ENCODE peak calls at places on chromosome 13, in five cellular contexts. One of them, this sample, is unnamed. For H3K4me1, the result is how much of the 10 kb centered on the place peaks cover.

GRCh38 chr13:35479691-35480090 is 3.2 kb upstream of the MAB21L1 start:
- DNase-seq in CD8-positive, alpha-beta memory T cell: no peak
- DNase-seq in tibial nerve: no peak
- DNase-seq in CD8-positive, alpha-beta T cell: no peak
- DNase-seq in neural progenitor cell: no peak
- DNase-seq in this sample: no peak

GRCh38 chr13:49877629-49878218 is 58.4 kb downstream of the SPRYD7 start:
- DNase-seq in CD8-positive, alpha-beta memory T cell: no peak
- DNase-seq in tibial nerve: no peak
- DNase-seq in CD8-positive, alpha-beta T cell: no peak
- DNase-seq in neural progenitor cell: peak
- DNase-seq in this sample: no peak

GRCh38 chr13:76764429-76764828 is 121.8 kb downstream of the KCTD12 start:
- DNase-seq in CD8-positive, alpha-beta memory T cell: no peak
- DNase-seq in tibial nerve: peak
- DNase-seq in CD8-positive, alpha-beta T cell: no peak
- DNase-seq in neural progenitor cell: no peak
- DNase-seq in this sample: no peak

GRCh38 chr13:107867701-107868661 is 347.4 kb downstream of the LIG4 start:
- DNase-seq in CD8-positive, alpha-beta memory T cell: no peak
- DNase-seq in tibial nerve: no peak
- DNase-seq in CD8-positive, alpha-beta T cell: no peak
- DNase-seq in neural progenitor cell: peak
- DNase-seq in this sample: no peak

GRCh38 chr13:40394304-40394983 is 272.0 kb downstream of the FOXO1 start:
- DNase-seq in CD8-positive, alpha-beta memory T cell: no peak
- DNase-seq in tibial nerve: no peak
- DNase-seq in CD8-positive, alpha-beta T cell: no peak
- DNase-seq in neural progenitor cell: no peak
- DNase-seq in this sample: no peak

GRCh38 chr13:39531646-39532045 is 71.3 kb downstream of the LHFPL6 start:
- DNase-seq in CD8-positive, alpha-beta memory T cell: no peak
- DNase-seq in tibial nerve: no peak
- DNase-seq in CD8-positive, alpha-beta T cell: no peak
- DNase-seq in neural progenitor cell: no peak
- DNase-seq in this sample: no peak

GRCh38 chr13:44313674-44314073 is 60.0 kb upstream of the SERP2 start:
- DNase-seq in CD8-positive, alpha-beta memory T cell: no peak
- DNase-seq in tibial nerve: no peak
- DNase-seq in CD8-positive, alpha-beta T cell: no peak
- DNase-seq in neural progenitor cell: no peak
- DNase-seq in this sample: no peak

GRCh38 chr13:106649495-106649894 is 81.6 kb upstream of the ARGLU1 start:
- DNase-seq in CD8-positive, alpha-beta memory T cell: no peak
- DNase-seq in tibial nerve: no peak
- DNase-seq in CD8-positive, alpha-beta T cell: no peak
- DNase-seq in neural progenitor cell: no peak
- DNase-seq in this sample: no peak

GRCh38 chr13:40269086-40269485 is 397.4 kb downstream of the FOXO1 start:
- DNase-seq in CD8-positive, alpha-beta memory T cell: no peak
- DNase-seq in tibial nerve: no peak
- DNase-seq in CD8-positive, alpha-beta T cell: no peak
- DNase-seq in neural progenitor cell: no peak
- DNase-seq in this sample: no peak

DNA sequence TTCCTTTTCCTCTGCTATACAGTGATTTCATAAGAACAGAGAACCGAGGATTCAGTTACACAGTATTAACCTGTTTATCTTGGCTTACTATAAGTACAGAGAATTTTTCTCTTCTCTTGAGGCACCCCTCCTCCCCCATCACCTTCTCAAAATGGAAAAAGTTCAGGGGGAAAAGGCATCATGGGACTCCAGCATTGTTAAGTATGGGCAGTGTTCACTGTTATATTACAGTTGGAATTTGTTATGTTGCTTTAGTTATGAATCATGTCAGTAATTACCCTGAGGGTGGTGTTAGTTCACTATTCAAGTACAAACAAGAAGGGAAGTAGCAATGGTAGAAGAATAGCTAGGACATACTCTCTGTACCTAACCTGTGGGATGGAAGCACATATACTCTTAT is 12.1 kb downstream of the LPAR6 start:
- DNase-seq in CD8-positive, alpha-beta memory T cell: no peak
- DNase-seq in tibial nerve: no peak
- DNase-seq in CD8-positive, alpha-beta T cell: no peak
- DNase-seq in neural progenitor cell: no peak
- DNase-seq in this sample: no peak
- H3K4me1 ChIP-seq in CD8-positive, alpha-beta memory T cell: under half
- H3K4me1 ChIP-seq in tibial nerve: under half
- H3K4me1 ChIP-seq in CD8-positive, alpha-beta T cell: under half
- H3K4me1 ChIP-seq in neural progenitor cell: under half
- H3K4me1 ChIP-seq in this sample: under half

GRCh38 chr13:110911880-110912279 is 3.0 kb downstream of the ANKRD10 start:
- DNase-seq in CD8-positive, alpha-beta memory T cell: no peak
- DNase-seq in tibial nerve: no peak
- DNase-seq in CD8-positive, alpha-beta T cell: no peak
- DNase-seq in neural progenitor cell: no peak
- DNase-seq in this sample: no peak

GRCh38 chr13:110913911-110914292 is 967 bp downstream of the ANKRD10 start:
- DNase-seq in CD8-positive, alpha-beta memory T cell: no peak
- DNase-seq in tibial nerve: no peak
- DNase-seq in CD8-positive, alpha-beta T cell: no peak
- DNase-seq in neural progenitor cell: no peak
- DNase-seq in this sample: no peak

GRCh38 chr13:110914293-110915056 is 394 bp downstream of the ANKRD10 start:
- DNase-seq in CD8-positive, alpha-beta memory T cell: peak
- DNase-seq in tibial nerve: peak
- DNase-seq in CD8-positive, alpha-beta T cell: peak
- DNase-seq in neural progenitor cell: peak
- DNase-seq in this sample: no peak

GRCh38 chr13:110912651-110913051 is 2.2 kb downstream of the ANKRD10 start:
- DNase-seq in CD8-positive, alpha-beta memory T cell: no peak
- DNase-seq in tibial nerve: no peak
- DNase-seq in CD8-positive, alpha-beta T cell: no peak
- DNase-seq in neural progenitor cell: peak
- DNase-seq in this sample: no peak

DNA sequence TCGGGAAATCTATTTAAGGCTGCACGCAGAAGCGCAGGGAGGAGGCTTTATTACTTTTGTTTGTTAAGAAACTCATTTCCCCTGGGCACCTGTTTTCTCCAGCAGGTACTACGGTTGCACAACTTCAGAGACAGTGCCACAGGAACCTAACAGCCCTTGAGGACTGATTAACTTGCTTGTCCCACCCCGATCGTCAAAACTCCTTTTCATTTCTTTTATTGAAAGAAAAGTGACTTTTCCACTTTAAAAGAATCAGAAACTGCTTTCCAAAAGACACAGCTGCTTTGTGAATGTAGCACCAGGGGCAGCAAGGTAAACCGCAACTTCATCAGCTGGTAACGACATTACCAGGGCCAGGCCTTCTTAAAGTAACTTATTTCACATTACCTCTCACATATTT is 1.5 kb downstream of the ANKRD10 start:
- DNase-seq in CD8-positive, alpha-beta memory T cell: peak
- DNase-seq in tibial nerve: no peak
- DNase-seq in CD8-positive, alpha-beta T cell: no peak
- DNase-seq in neural progenitor cell: peak
- DNase-seq in this sample: no peak
- H3K4me1 ChIP-seq in CD8-positive, alpha-beta memory T cell: under half
- H3K4me1 ChIP-seq in tibial nerve: half or more
- H3K4me1 ChIP-seq in CD8-positive, alpha-beta T cell: under half
- H3K4me1 ChIP-seq in neural progenitor cell: under half
- H3K4me1 ChIP-seq in this sample: under half

DNA sequence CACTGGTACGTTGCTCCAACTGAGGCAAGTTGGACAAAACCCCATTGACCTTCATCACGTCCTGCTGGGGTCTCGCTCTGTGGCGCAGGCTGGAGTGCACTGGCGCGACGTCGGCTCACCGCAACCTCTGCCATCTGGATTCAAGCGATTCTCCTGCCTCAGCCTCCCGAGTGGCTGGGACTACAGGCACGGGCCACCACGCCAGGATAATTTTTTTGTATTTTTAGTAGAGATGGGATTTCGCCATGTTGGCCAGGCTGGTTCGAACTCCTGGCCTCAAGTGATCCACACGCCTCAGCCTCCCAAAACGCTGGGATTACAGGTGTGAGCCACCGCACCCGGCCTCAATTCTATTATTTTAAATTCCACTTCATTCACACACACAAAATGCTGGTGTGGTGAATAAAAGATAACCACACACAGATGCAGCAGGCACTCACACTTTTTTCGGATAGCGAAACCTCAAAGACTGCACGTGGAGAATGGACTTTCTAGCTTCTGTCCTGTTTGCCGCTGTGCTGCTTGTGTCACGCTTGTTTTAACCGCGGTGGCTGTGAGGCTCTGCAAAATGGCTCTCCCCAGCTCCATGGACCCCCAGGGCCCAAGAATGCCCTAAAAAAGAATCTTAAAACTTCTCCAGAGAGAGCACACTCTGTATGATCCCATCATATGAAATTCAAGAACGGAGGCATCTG is 58.4 kb downstream of the COL4A1 start:
- DNase-seq in CD8-positive, alpha-beta memory T cell: no peak
- DNase-seq in tibial nerve: no peak
- DNase-seq in CD8-positive, alpha-beta T cell: no peak
- DNase-seq in neural progenitor cell: no peak
- DNase-seq in this sample: no peak
- H3K4me1 ChIP-seq in CD8-positive, alpha-beta memory T cell: under half
- H3K4me1 ChIP-seq in tibial nerve: half or more
- H3K4me1 ChIP-seq in CD8-positive, alpha-beta T cell: under half
- H3K4me1 ChIP-seq in neural progenitor cell: under half
- H3K4me1 ChIP-seq in this sample: under half

DNA sequence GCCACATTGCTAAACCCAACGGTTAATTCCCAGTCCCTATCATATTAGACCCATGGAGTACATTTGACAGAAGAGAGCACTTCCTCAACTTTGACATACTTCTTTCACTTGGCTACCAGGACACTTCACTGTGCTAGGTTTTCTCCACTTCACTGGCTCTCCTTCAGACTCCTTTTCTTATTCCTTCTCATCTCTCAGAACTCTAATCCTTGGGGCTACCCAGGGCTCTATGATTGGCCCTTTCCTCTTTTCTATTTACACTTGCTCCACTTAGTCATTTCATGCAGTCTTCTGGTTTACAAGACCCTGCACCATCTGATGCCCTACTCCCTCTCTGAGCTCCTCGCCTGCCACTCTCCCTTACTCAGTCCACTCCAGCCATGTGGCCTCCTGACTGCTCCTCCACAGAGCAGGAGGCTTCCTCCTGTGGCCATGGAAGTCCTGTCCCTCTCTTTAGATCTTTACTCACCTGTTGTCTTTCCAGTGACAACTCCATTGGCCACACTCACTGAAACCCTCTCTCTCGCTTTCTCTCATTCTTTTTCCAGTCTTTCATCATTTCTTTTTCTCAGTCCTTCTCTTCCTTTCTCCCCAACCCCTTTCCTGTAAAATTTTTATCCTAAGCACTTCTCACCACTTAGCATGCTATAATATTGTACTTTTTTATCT is 90.4 kb downstream of the TBC1D4 start:
- DNase-seq in CD8-positive, alpha-beta memory T cell: no peak
- DNase-seq in tibial nerve: no peak
- DNase-seq in CD8-positive, alpha-beta T cell: no peak
- DNase-seq in neural progenitor cell: no peak
- DNase-seq in this sample: no peak
- H3K4me1 ChIP-seq in CD8-positive, alpha-beta memory T cell: under half
- H3K4me1 ChIP-seq in tibial nerve: under half
- H3K4me1 ChIP-seq in CD8-positive, alpha-beta T cell: under half
- H3K4me1 ChIP-seq in neural progenitor cell: under half
- H3K4me1 ChIP-seq in this sample: under half